ENCODE peak calls at places on chromosome 5, in four cellular contexts. D is PC-9, S is GM23248, A is GM23338. Z is an unnamed sample.

GRCh38 chr5:157384971-157385709 is 74.9 kb upstream of the NIPAL4 start:
- DNase-seq in D (peak; percentile 75), S (peak; percentile 98), A (peak; percentile 26), Z (no peak)

GRCh38 chr5:38453921-38454320 is 102.5 kb downstream of the LIFR start:
- DNase-seq in D (no peak), S (no peak), A (no peak), Z (no peak)

GRCh38 chr5:31059889-31060288 is 133.6 kb upstream of the CDH6 start:
- DNase-seq in D (no peak), S (peak; percentile 6), A (no peak), Z (no peak)

GRCh38 chr5:107673106-107673367 is 2.3 kb upstream of the EFNA5 start:
- DNase-seq in D (no peak), S (peak; percentile 38), A (no peak), Z (peak; percentile 18)

GRCh38 chr5:94031631-94032030 is 290.2 kb upstream of the POU5F2 start:
- DNase-seq in D (no peak), S (peak; percentile 52), A (no peak), Z (no peak)

GRCh38 chr5:59621477-59621876 is 272.0 kb downstream of the PDE4D start:
- DNase-seq in D (no peak), S (peak; percentile 6), A (no peak), Z (no peak)

GRCh38 chr5:16666861-16667481 is 50.2 kb upstream of the RETREG1 start:
- DNase-seq in D (peak; percentile 41), S (peak; percentile 29), A (peak; percentile 17), Z (no peak)

GRCh38 chr5:171512397-171512796 is 93.0 kb downstream of the FGF18 start:
- DNase-seq in D (peak; percentile 31), S (no peak), A (no peak), Z (no peak)

GRCh38 chr5:56422060-56422762 is 189.1 kb upstream of the ANKRD55 start:
- DNase-seq in D (peak; percentile 60), S (no peak), A (no peak), Z (no peak)

GRCh38 chr5:60540855-60541805 is 158.8 kb downstream of the DEPDC1B start:
- DNase-seq in D (no peak), S (peak; percentile 58), A (peak; percentile 28), Z (no peak)

GRCh38 chr5:95963650-95964410 is 2.2 kb upstream of the ELL2 start:
- DNase-seq in D (peak; percentile 15), S (peak; percentile 45), A (peak; percentile 62), Z (no peak)

GRCh38 chr5:147633173-147633572 is 123.3 kb upstream of the DPYSL3 start:
- DNase-seq in D (no peak), S (no peak), A (no peak), Z (no peak)

GRCh38 chr5:114296191-114296590 is 65.7 kb upstream of the KCNN2 start:
- DNase-seq in D (no peak), S (no peak), A (no peak), Z (no peak)

GRCh38 chr5:173201636-173202265 is 33.3 kb downstream of the NKX2-5 start:
- DNase-seq in D (peak; percentile 65), S (peak; percentile 96), A (no peak), Z (no peak)

GRCh38 chr5:34533582-34534236 is 122.4 kb upstream of the RAI14 start:
- DNase-seq in D (no peak), S (peak; percentile 43), A (no peak), Z (no peak)

DNA sequence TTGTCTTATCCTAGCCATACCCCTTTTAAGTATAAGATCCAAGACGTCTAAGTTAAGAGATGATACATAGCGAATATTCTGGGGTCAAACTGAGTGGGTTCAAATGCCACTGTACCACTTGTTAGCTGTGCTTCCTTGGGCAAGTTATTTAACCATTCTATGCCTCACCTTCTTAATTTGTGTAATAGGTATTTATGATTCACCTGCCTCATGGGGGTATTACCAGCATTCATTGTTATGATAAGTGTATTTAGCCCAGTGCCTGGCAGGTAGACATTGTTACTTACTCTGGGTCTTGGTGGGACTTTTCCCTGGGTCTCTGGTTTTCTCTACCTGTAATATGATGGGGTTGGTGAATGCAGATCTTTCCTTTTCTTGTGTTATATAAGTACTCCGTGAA is 3.8 kb downstream of the LARP1 start:
- DNase-seq in D (no peak), S (no peak), A (no peak), Z (no peak)
- H3F3A ChIP-seq in D (peaks cover 2% of the 10 kb centered on the region), S (peaks cover 19% of the 10 kb centered on the region), A (peaks cover 4% of the 10 kb centered on the region), Z (peaks cover 33% of the 10 kb centered on the region)

GRCh38 chr5:91378683-91379601 is 4.2 kb downstream of the ARRDC3 start:
- DNase-seq in D (no peak), S (peak; percentile 33), A (peak; percentile 66), Z (no peak)

GRCh38 chr5:91381774-91382492 is 1.2 kb downstream of the ARRDC3 start:
- DNase-seq in D (peak; percentile 60), S (peak; percentile 95), A (peak; percentile 90), Z (peak; percentile 91)

GRCh38 chr5:91379602-91380490 is 3.3 kb downstream of the ARRDC3 start:
- DNase-seq in D (peak; percentile 95), S (peak; percentile 98), A (peak; percentile 97), Z (peak; percentile 97)

GRCh38 chr5:91381134-91381773 is 1.9 kb downstream of the ARRDC3 start:
- DNase-seq in D (no peak), S (no peak), A (no peak), Z (no peak)

GRCh38 chr5:91380491-91381133 is 2.5 kb downstream of the ARRDC3 start:
- DNase-seq in D (peak; percentile 94), S (peak; percentile 99), A (peak; percentile 98), Z (peak; percentile 97)
- H3F3A ChIP-seq in D (peaks cover 62% of the 10 kb centered on the region), S (peaks cover 65% of the 10 kb centered on the region), A (no peaks in the 10 kb centered on the region), Z (peaks cover 52% of the 10 kb centered on the region)

DNA sequence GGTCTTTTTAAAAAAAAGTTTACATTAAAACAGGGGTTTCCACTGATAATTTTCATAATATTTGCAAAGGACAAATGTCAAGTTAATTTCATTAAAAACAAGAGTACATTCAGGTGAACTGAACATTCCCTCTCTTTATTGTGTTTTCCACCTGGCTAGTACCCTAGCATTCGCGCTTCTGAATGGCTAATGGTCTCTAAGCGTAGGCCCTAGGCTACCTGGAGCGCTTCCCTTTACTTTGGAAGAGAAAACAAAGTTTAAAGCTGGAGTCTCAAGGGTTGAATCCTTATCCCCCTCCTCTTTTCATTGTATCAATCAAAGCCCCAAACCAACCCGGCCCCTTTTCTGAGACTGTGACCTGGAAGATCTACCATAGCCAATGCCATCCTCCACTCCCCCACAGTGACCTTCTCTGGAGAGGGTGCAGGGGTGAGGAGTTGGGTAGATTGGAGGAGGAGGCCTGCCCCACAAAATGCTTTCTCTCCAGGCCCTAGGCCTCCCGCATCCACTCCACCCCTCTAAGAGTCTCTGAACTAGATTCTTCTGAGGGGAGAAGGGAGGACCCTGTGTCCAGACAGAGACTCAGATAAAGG is 73.3 kb upstream of the TBCA start:
- DNase-seq in D (no peak), S (no peak), A (peak; percentile 86), Z (no peak)
- H3F3A ChIP-seq in D (no peaks in the 10 kb centered on the region), S (peaks cover 18% of the 10 kb centered on the region), A (peaks cover 29% of the 10 kb centered on the region), Z (no peaks in the 10 kb centered on the region)

DNA sequence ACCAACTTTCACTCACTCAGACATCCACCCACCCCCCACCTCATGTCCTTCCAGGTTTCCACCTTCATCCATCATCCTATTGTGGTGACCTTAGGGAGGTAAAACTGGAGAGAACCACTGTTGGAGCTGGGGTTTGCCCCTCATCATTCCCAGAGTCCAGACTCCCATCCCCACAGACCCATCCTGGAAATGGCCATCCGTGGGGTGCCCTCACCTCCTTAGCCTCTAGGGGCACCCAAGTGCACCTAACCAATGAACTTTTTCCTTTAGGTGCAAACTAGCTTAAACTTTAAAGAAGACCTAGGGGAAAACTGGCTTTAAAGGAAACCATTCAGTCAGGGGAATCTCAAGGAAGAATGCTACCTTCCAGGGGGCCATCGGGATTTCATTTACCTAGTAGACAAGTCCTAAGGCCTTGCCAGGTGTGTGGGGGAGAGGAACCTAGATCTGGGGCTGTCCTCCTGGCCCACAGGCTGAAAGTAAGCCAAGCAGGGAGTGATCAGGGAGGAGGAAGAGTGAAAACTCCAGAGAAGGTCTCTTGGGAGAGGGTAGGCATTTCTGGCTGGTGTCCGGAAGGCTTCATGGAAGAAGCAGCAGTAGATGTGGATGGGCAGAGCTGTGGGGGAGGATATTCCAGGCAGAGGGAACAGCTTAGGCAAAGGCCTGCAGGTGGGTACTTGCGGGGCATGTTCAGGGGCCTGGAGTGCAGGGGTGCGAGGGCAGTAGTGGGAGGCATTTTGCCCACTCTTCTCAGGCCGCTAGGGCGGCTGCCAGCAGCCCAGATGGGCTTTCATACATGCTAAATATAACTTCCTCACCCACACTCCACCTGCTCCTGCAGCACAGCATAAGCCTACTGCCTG is 11.6 kb downstream of the RGS14 start:
- DNase-seq in D (no peak), S (peak; percentile 65), A (peak; percentile 76), Z (peak; percentile 47)
- H3F3A ChIP-seq in D (peaks cover 16% of the 10 kb centered on the region), S (no peaks in the 10 kb centered on the region), A (peaks cover 18% of the 10 kb centered on the region), Z (peaks cover 18% of the 10 kb centered on the region)

GRCh38 chr5:77636423-77637169 is 1.9 kb downstream of the OTP start:
- DNase-seq in D (no peak), S (no peak), A (peak; percentile 49), Z (no peak)
- H3F3A ChIP-seq in D (no peaks in the 10 kb centered on the region), S (no peaks in the 10 kb centered on the region), A (peaks cover 36% of the 10 kb centered on the region), Z (no peaks in the 10 kb centered on the region)